ENCODE peak calls at places on chromosome 15, in ten cellular contexts. Y is CD8-positive, alpha-beta memory T cell; X is stimulated activated CD8-positive, alpha-beta memory T cell treated with anti-CD3 and anti-CD28 coated beads, Interleukin-15, amount 100 ng/mL, for 4 hours; J is transverse colon; C is NCI-H1417; A is GM23338; T is stimulated activated CD4-positive, alpha-beta T cell treated with anti-CD3 and anti-CD28 coated beads, Interleukin-1b, Interleukin-23, amount 100 ng/mL, for 4 hours; M is myocyte; L is thoracic aorta; Z is HEK293T. F is an unnamed sample.

GRCh38 chr15:48300038-48300437 is 31.2 kb upstream of the DUT start:
- DNase-seq in X (no peak), J (no peak), A (peak), C (no peak), T (no peak), M (no peak), L (no peak), Z (no peak), Y (no peak), F (no peak)

GRCh38 chr15:51332211-51333147 is 5.9 kb downstream of the CYP19A1 start:
- DNase-seq in Y (no peak), L (no peak), T (no peak), A (no peak), Z (no peak), J (no peak), M (no peak), X (no peak), C (no peak), F (no peak)

GRCh38 chr15:42593143-42593542 is 17.7 kb downstream of the STARD9 start:
- DNase-seq in J (peak), Y (no peak), A (no peak), X (no peak), C (no peak), Z (no peak), M (no peak), T (no peak), L (no peak), F (no peak)

GRCh38 chr15:72184165-72184811 is 13.3 kb downstream of the GRAMD2A start:
- DNase-seq in C (peak), M (peak), L (no peak), X (no peak), J (peak), T (no peak), A (peak), Z (no peak), Y (no peak), F (no peak)

GRCh38 chr15:57090460-57090859 is 172.0 kb downstream of the TCF12 start:
- DNase-seq in L (no peak), T (no peak), M (no peak), X (no peak), A (no peak), J (no peak), Y (no peak), C (peak), Z (peak), F (no peak)

GRCh38 chr15:89034305-89034704 is 54.0 kb upstream of the ABHD2 start:
- DNase-seq in L (no peak), C (peak), X (no peak), Z (no peak), Y (no peak), J (no peak), T (no peak), M (no peak), A (no peak), F (no peak)

GRCh38 chr15:79595995-79596622 is 164.0 kb downstream of the MINAR1 start:
- DNase-seq in M (peak), Y (peak), J (peak), C (peak), Z (peak), L (no peak), T (peak), A (peak), X (no peak), F (no peak)

GRCh38 chr15:85475317-85475701 is 94.9 kb downstream of the AKAP13 start:
- DNase-seq in C (no peak), Z (no peak), X (no peak), J (no peak), A (no peak), Y (no peak), T (no peak), L (no peak), M (no peak), F (no peak)

GRCh38 chr15:89122532-89123525 is 34.6 kb downstream of the ABHD2 start:
- DNase-seq in A (no peak), J (no peak), T (no peak), Y (no peak), L (no peak), Z (no peak), M (no peak), X (no peak), C (peak), F (no peak)

GRCh38 chr15:59376735-59377134 is 4.1 kb upstream of the MYO1E start:
- DNase-seq in M (no peak), C (peak), X (no peak), Z (no peak), T (no peak), J (no peak), L (no peak), Y (no peak), A (no peak), F (no peak)

GRCh38 chr15:85764649-85765277 is 30.0 kb downstream of the KLHL25 start:
- DNase-seq in T (no peak), A (no peak), L (no peak), Z (no peak), J (no peak), X (no peak), Y (no peak), C (no peak), M (peak), F (no peak)

GRCh38 chr15:27864076-27864475 is 235.0 kb downstream of the OCA2 start:
- DNase-seq in M (no peak), T (no peak), Z (no peak), L (no peak), X (no peak), C (peak), J (no peak), Y (no peak), A (no peak), F (no peak)

GRCh38 chr15:83178869-83179325 is 28.7 kb downstream of the HDGFL3 start:
- DNase-seq in X (no peak), C (no peak), J (no peak), Z (no peak), M (no peak), Y (no peak), T (no peak), A (peak), L (no peak), F (no peak)

GRCh38 chr15:97955040-97955439 is 5.5 kb upstream of the ARRDC4 start:
- DNase-seq in J (peak), M (no peak), C (peak), L (no peak), Y (no peak), T (no peak), Z (no peak), A (no peak), X (no peak), F (no peak)

GRCh38 chr15:74997161-74997942 is 2.0 kb downstream of the SCAMP5 start:
- DNase-seq in C (no peak), Y (no peak), L (no peak), M (no peak), J (no peak), T (no peak), A (no peak), X (no peak), Z (no peak), F (no peak)

GRCh38 chr15:58229297-58229768 is 91.2 kb downstream of the AQP9 start:
- DNase-seq in Z (no peak), Y (no peak), C (no peak), T (no peak), M (peak), A (peak), L (no peak), X (no peak), J (no peak), F (no peak)

GRCh38 chr15:40955141-40955903 is 2.1 kb downstream of the CHAC1 start:
- DNase-seq in X (no peak), A (no peak), J (no peak), Y (no peak), T (no peak), C (no peak), Z (no peak), M (no peak), L (no peak), F (no peak)

F was measured in esophagus squamous epithelium.